ENCODE peak calls at places on chromosomes 7 and 10, in nine cellular contexts. One of them, this sample, is unnamed.

GRCh38 chr7:136049818-136050461 is 72.8 kb upstream of the MTPN start:
- DNase-seq in transverse colon: no peak
- DNase-seq in AG04450: no peak
- DNase-seq in activated CD4-positive, alpha-beta T cell treated with anti-CD3 and anti-CD28 coated beads, Interleukin-2, amount 50 U/mL, for 1 hour: no peak
- DNase-seq in stimulated activated naive CD8-positive, alpha-beta T cell treated with anti-CD3 and anti-CD28 coated beads, Interleukin-15, Interleukin-2, amounts not matched to agents 100 U/mL and 50 U/mL, for 24 hours: no peak
- DNase-seq in right atrium auricular region: no peak
- DNase-seq in psoas muscle: no peak
- DNase-seq in MV-4-11: no peak
- DNase-seq in brain microvascular endothelial cell: no peak
- DNase-seq in this sample: no peak

GRCh38 chr10:42753126-42753506 is 29.5 kb upstream of the BMS1 start:
- DNase-seq in right atrium auricular region: peak
- DNase-seq in psoas muscle: peak
- DNase-seq in stimulated activated naive CD8-positive, alpha-beta T cell treated with anti-CD3 and anti-CD28 coated beads, Interleukin-15, Interleukin-2, amounts not matched to agents 100 U/mL and 50 U/mL, for 24 hours: peak
- DNase-seq in AG04450: peak
- DNase-seq in MV-4-11: no peak
- DNase-seq in activated CD4-positive, alpha-beta T cell treated with anti-CD3 and anti-CD28 coated beads, Interleukin-2, amount 50 U/mL, for 1 hour: peak
- DNase-seq in brain microvascular endothelial cell: peak
- DNase-seq in transverse colon: peak
- DNase-seq in this sample: peak

GRCh38 chr7:101169838-101170531 is 4.6 kb upstream of the VGF start:
- DNase-seq in stimulated activated naive CD8-positive, alpha-beta T cell treated with anti-CD3 and anti-CD28 coated beads, Interleukin-15, Interleukin-2, amounts not matched to agents 100 U/mL and 50 U/mL, for 24 hours: peak
- DNase-seq in right atrium auricular region: peak
- DNase-seq in MV-4-11: peak
- DNase-seq in transverse colon: peak
- DNase-seq in psoas muscle: peak
- DNase-seq in brain microvascular endothelial cell: peak
- DNase-seq in AG04450: no peak
- DNase-seq in activated CD4-positive, alpha-beta T cell treated with anti-CD3 and anti-CD28 coated beads, Interleukin-2, amount 50 U/mL, for 1 hour: peak
- DNase-seq in this sample: peak

GRCh38 chr7:98556288-98556687 is 60.8 kb upstream of the NPTX2 start:
- DNase-seq in brain microvascular endothelial cell: no peak
- DNase-seq in stimulated activated naive CD8-positive, alpha-beta T cell treated with anti-CD3 and anti-CD28 coated beads, Interleukin-15, Interleukin-2, amounts not matched to agents 100 U/mL and 50 U/mL, for 24 hours: no peak
- DNase-seq in MV-4-11: no peak
- DNase-seq in transverse colon: no peak
- DNase-seq in right atrium auricular region: no peak
- DNase-seq in activated CD4-positive, alpha-beta T cell treated with anti-CD3 and anti-CD28 coated beads, Interleukin-2, amount 50 U/mL, for 1 hour: no peak
- DNase-seq in psoas muscle: no peak
- DNase-seq in AG04450: no peak
- DNase-seq in this sample: no peak

GRCh38 chr7:5179756-5180155 is 10.3 kb upstream of the WIPI2 start:
- DNase-seq in MV-4-11: no peak
- DNase-seq in transverse colon: no peak
- DNase-seq in stimulated activated naive CD8-positive, alpha-beta T cell treated with anti-CD3 and anti-CD28 coated beads, Interleukin-15, Interleukin-2, amounts not matched to agents 100 U/mL and 50 U/mL, for 24 hours: no peak
- DNase-seq in right atrium auricular region: no peak
- DNase-seq in AG04450: no peak
- DNase-seq in psoas muscle: no peak
- DNase-seq in activated CD4-positive, alpha-beta T cell treated with anti-CD3 and anti-CD28 coated beads, Interleukin-2, amount 50 U/mL, for 1 hour: no peak
- DNase-seq in brain microvascular endothelial cell: no peak
- DNase-seq in this sample: no peak

GRCh38 chr10:34576789-34577188 is 238.3 kb downstream of the PARD3 start:
- DNase-seq in right atrium auricular region: no peak
- DNase-seq in AG04450: no peak
- DNase-seq in brain microvascular endothelial cell: no peak
- DNase-seq in stimulated activated naive CD8-positive, alpha-beta T cell treated with anti-CD3 and anti-CD28 coated beads, Interleukin-15, Interleukin-2, amounts not matched to agents 100 U/mL and 50 U/mL, for 24 hours: no peak
- DNase-seq in activated CD4-positive, alpha-beta T cell treated with anti-CD3 and anti-CD28 coated beads, Interleukin-2, amount 50 U/mL, for 1 hour: no peak
- DNase-seq in psoas muscle: no peak
- DNase-seq in transverse colon: no peak
- DNase-seq in MV-4-11: no peak
- DNase-seq in this sample: no peak

GRCh38 chr10:86344714-86345161 is 21.9 kb downstream of the GRID1 start:
- DNase-seq in transverse colon: no peak
- DNase-seq in activated CD4-positive, alpha-beta T cell treated with anti-CD3 and anti-CD28 coated beads, Interleukin-2, amount 50 U/mL, for 1 hour: no peak
- DNase-seq in MV-4-11: peak
- DNase-seq in stimulated activated naive CD8-positive, alpha-beta T cell treated with anti-CD3 and anti-CD28 coated beads, Interleukin-15, Interleukin-2, amounts not matched to agents 100 U/mL and 50 U/mL, for 24 hours: no peak
- DNase-seq in psoas muscle: no peak
- DNase-seq in right atrium auricular region: no peak
- DNase-seq in AG04450: no peak
- DNase-seq in brain microvascular endothelial cell: no peak
- DNase-seq in this sample: no peak

GRCh38 chr7:47580175-47580701 is 1.7 kb downstream of the TNS3 start:
- DNase-seq in MV-4-11: no peak
- DNase-seq in psoas muscle: no peak
- DNase-seq in right atrium auricular region: no peak
- DNase-seq in brain microvascular endothelial cell: no peak
- DNase-seq in activated CD4-positive, alpha-beta T cell treated with anti-CD3 and anti-CD28 coated beads, Interleukin-2, amount 50 U/mL, for 1 hour: no peak
- DNase-seq in transverse colon: peak
- DNase-seq in stimulated activated naive CD8-positive, alpha-beta T cell treated with anti-CD3 and anti-CD28 coated beads, Interleukin-15, Interleukin-2, amounts not matched to agents 100 U/mL and 50 U/mL, for 24 hours: no peak
- DNase-seq in AG04450: no peak
- DNase-seq in this sample: no peak

GRCh38 chr10:102509387-102509786 is 5.6 kb downstream of the SUFU start:
- DNase-seq in MV-4-11: peak
- DNase-seq in brain microvascular endothelial cell: peak
- DNase-seq in right atrium auricular region: no peak
- DNase-seq in activated CD4-positive, alpha-beta T cell treated with anti-CD3 and anti-CD28 coated beads, Interleukin-2, amount 50 U/mL, for 1 hour: no peak
- DNase-seq in psoas muscle: no peak
- DNase-seq in AG04450: no peak
- DNase-seq in stimulated activated naive CD8-positive, alpha-beta T cell treated with anti-CD3 and anti-CD28 coated beads, Interleukin-15, Interleukin-2, amounts not matched to agents 100 U/mL and 50 U/mL, for 24 hours: no peak
- DNase-seq in transverse colon: no peak
- DNase-seq in this sample: peak

GRCh38 chr10:112735041-112735690 is 214.9 kb upstream of the TCF7L2 start:
- DNase-seq in activated CD4-positive, alpha-beta T cell treated with anti-CD3 and anti-CD28 coated beads, Interleukin-2, amount 50 U/mL, for 1 hour: no peak
- DNase-seq in brain microvascular endothelial cell: no peak
- DNase-seq in MV-4-11: no peak
- DNase-seq in AG04450: no peak
- DNase-seq in right atrium auricular region: no peak
- DNase-seq in psoas muscle: no peak
- DNase-seq in stimulated activated naive CD8-positive, alpha-beta T cell treated with anti-CD3 and anti-CD28 coated beads, Interleukin-15, Interleukin-2, amounts not matched to agents 100 U/mL and 50 U/mL, for 24 hours: no peak
- DNase-seq in transverse colon: no peak
- DNase-seq in this sample: no peak

GRCh38 chr10:92590623-92591549 is 2.0 kb upstream of the KIF11 start:
- DNase-seq in right atrium auricular region: peak
- DNase-seq in AG04450: no peak
- DNase-seq in activated CD4-positive, alpha-beta T cell treated with anti-CD3 and anti-CD28 coated beads, Interleukin-2, amount 50 U/mL, for 1 hour: no peak
- DNase-seq in brain microvascular endothelial cell: peak
- DNase-seq in MV-4-11: peak
- DNase-seq in stimulated activated naive CD8-positive, alpha-beta T cell treated with anti-CD3 and anti-CD28 coated beads, Interleukin-15, Interleukin-2, amounts not matched to agents 100 U/mL and 50 U/mL, for 24 hours: peak
- DNase-seq in transverse colon: peak
- DNase-seq in psoas muscle: peak
- DNase-seq in this sample: peak

GRCh38 chr10:69856601-69857166 is 55.0 kb downstream of the COL13A1 start:
- DNase-seq in MV-4-11: no peak
- DNase-seq in activated CD4-positive, alpha-beta T cell treated with anti-CD3 and anti-CD28 coated beads, Interleukin-2, amount 50 U/mL, for 1 hour: no peak
- DNase-seq in transverse colon: no peak
- DNase-seq in brain microvascular endothelial cell: no peak
- DNase-seq in stimulated activated naive CD8-positive, alpha-beta T cell treated with anti-CD3 and anti-CD28 coated beads, Interleukin-15, Interleukin-2, amounts not matched to agents 100 U/mL and 50 U/mL, for 24 hours: no peak
- DNase-seq in psoas muscle: no peak
- DNase-seq in AG04450: no peak
- DNase-seq in right atrium auricular region: no peak
- DNase-seq in this sample: no peak

GRCh38 chr10:132497788-132498561 is 39.6 kb upstream of the INPP5A start:
- DNase-seq in transverse colon: no peak
- DNase-seq in stimulated activated naive CD8-positive, alpha-beta T cell treated with anti-CD3 and anti-CD28 coated beads, Interleukin-15, Interleukin-2, amounts not matched to agents 100 U/mL and 50 U/mL, for 24 hours: no peak
- DNase-seq in psoas muscle: peak
- DNase-seq in AG04450: no peak
- DNase-seq in activated CD4-positive, alpha-beta T cell treated with anti-CD3 and anti-CD28 coated beads, Interleukin-2, amount 50 U/mL, for 1 hour: no peak
- DNase-seq in right atrium auricular region: no peak
- DNase-seq in MV-4-11: no peak
- DNase-seq in brain microvascular endothelial cell: no peak
- DNase-seq in this sample: no peak

GRCh38 chr7:90642978-90643377 is 46.9 kb downstream of the CDK14 start:
- DNase-seq in MV-4-11: no peak
- DNase-seq in right atrium auricular region: no peak
- DNase-seq in stimulated activated naive CD8-positive, alpha-beta T cell treated with anti-CD3 and anti-CD28 coated beads, Interleukin-15, Interleukin-2, amounts not matched to agents 100 U/mL and 50 U/mL, for 24 hours: no peak
- DNase-seq in AG04450: no peak
- DNase-seq in activated CD4-positive, alpha-beta T cell treated with anti-CD3 and anti-CD28 coated beads, Interleukin-2, amount 50 U/mL, for 1 hour: no peak
- DNase-seq in psoas muscle: no peak
- DNase-seq in transverse colon: no peak
- DNase-seq in brain microvascular endothelial cell: no peak
- DNase-seq in this sample: no peak

GRCh38 chr10:117425908-117426566 is 50.8 kb upstream of the PDZD8 start:
- DNase-seq in right atrium auricular region: no peak
- DNase-seq in AG04450: no peak
- DNase-seq in activated CD4-positive, alpha-beta T cell treated with anti-CD3 and anti-CD28 coated beads, Interleukin-2, amount 50 U/mL, for 1 hour: no peak
- DNase-seq in transverse colon: no peak
- DNase-seq in brain microvascular endothelial cell: no peak
- DNase-seq in psoas muscle: no peak
- DNase-seq in MV-4-11: no peak
- DNase-seq in stimulated activated naive CD8-positive, alpha-beta T cell treated with anti-CD3 and anti-CD28 coated beads, Interleukin-15, Interleukin-2, amounts not matched to agents 100 U/mL and 50 U/mL, for 24 hours: no peak
- DNase-seq in this sample: no peak

GRCh38 chr7:140922741-140923345 is 1.9 kb downstream of the BRAF start:
- DNase-seq in stimulated activated naive CD8-positive, alpha-beta T cell treated with anti-CD3 and anti-CD28 coated beads, Interleukin-15, Interleukin-2, amounts not matched to agents 100 U/mL and 50 U/mL, for 24 hours: no peak
- DNase-seq in transverse colon: no peak
- DNase-seq in brain microvascular endothelial cell: no peak
- DNase-seq in right atrium auricular region: no peak
- DNase-seq in MV-4-11: no peak
- DNase-seq in AG04450: no peak
- DNase-seq in activated CD4-positive, alpha-beta T cell treated with anti-CD3 and anti-CD28 coated beads, Interleukin-2, amount 50 U/mL, for 1 hour: no peak
- DNase-seq in psoas muscle: no peak
- DNase-seq in this sample: no peak

GRCh38 chr10:110011679-110012078 is 3.9 kb downstream of the ADD3 start:
- DNase-seq in brain microvascular endothelial cell: no peak
- DNase-seq in psoas muscle: no peak
- DNase-seq in AG04450: no peak
- DNase-seq in stimulated activated naive CD8-positive, alpha-beta T cell treated with anti-CD3 and anti-CD28 coated beads, Interleukin-15, Interleukin-2, amounts not matched to agents 100 U/mL and 50 U/mL, for 24 hours: no peak
- DNase-seq in transverse colon: no peak
- DNase-seq in right atrium auricular region: no peak
- DNase-seq in activated CD4-positive, alpha-beta T cell treated with anti-CD3 and anti-CD28 coated beads, Interleukin-2, amount 50 U/mL, for 1 hour: no peak
- DNase-seq in MV-4-11: no peak
- DNase-seq in this sample: no peak

GRCh38 chr7:17144313-17144712 is 154.1 kb upstream of the AHR start:
- DNase-seq in brain microvascular endothelial cell: peak
- DNase-seq in right atrium auricular region: no peak
- DNase-seq in activated CD4-positive, alpha-beta T cell treated with anti-CD3 and anti-CD28 coated beads, Interleukin-2, amount 50 U/mL, for 1 hour: peak
- DNase-seq in MV-4-11: peak
- DNase-seq in stimulated activated naive CD8-positive, alpha-beta T cell treated with anti-CD3 and anti-CD28 coated beads, Interleukin-15, Interleukin-2, amounts not matched to agents 100 U/mL and 50 U/mL, for 24 hours: peak
- DNase-seq in transverse colon: no peak
- DNase-seq in psoas muscle: no peak
- DNase-seq in AG04450: no peak
- DNase-seq in this sample: peak

GRCh38 chr7:47734287-47734948 is 152.5 kb upstream of the TNS3 start:
- DNase-seq in AG04450: no peak
- DNase-seq in activated CD4-positive, alpha-beta T cell treated with anti-CD3 and anti-CD28 coated beads, Interleukin-2, amount 50 U/mL, for 1 hour: no peak
- DNase-seq in transverse colon: no peak
- DNase-seq in MV-4-11: no peak
- DNase-seq in right atrium auricular region: no peak
- DNase-seq in brain microvascular endothelial cell: no peak
- DNase-seq in stimulated activated naive CD8-positive, alpha-beta T cell treated with anti-CD3 and anti-CD28 coated beads, Interleukin-15, Interleukin-2, amounts not matched to agents 100 U/mL and 50 U/mL, for 24 hours: no peak
- DNase-seq in psoas muscle: no peak
- DNase-seq in this sample: no peak

GRCh38 chr10:108375691-108376090 is 1211.2 kb upstream of the SORCS1 start:
- DNase-seq in transverse colon: no peak
- DNase-seq in stimulated activated naive CD8-positive, alpha-beta T cell treated with anti-CD3 and anti-CD28 coated beads, Interleukin-15, Interleukin-2, amounts not matched to agents 100 U/mL and 50 U/mL, for 24 hours: no peak
- DNase-seq in psoas muscle: no peak
- DNase-seq in MV-4-11: no peak
- DNase-seq in AG04450: no peak
- DNase-seq in right atrium auricular region: no peak
- DNase-seq in brain microvascular endothelial cell: no peak
- DNase-seq in activated CD4-positive, alpha-beta T cell treated with anti-CD3 and anti-CD28 coated beads, Interleukin-2, amount 50 U/mL, for 1 hour: no peak
- DNase-seq in this sample: no peak

GRCh38 chr10:5545778-5546710 is 21.3 kb downstream of the CALML3 start:
- DNase-seq in transverse colon: peak
- DNase-seq in stimulated activated naive CD8-positive, alpha-beta T cell treated with anti-CD3 and anti-CD28 coated beads, Interleukin-15, Interleukin-2, amounts not matched to agents 100 U/mL and 50 U/mL, for 24 hours: no peak
- DNase-seq in MV-4-11: peak
- DNase-seq in activated CD4-positive, alpha-beta T cell treated with anti-CD3 and anti-CD28 coated beads, Interleukin-2, amount 50 U/mL, for 1 hour: no peak
- DNase-seq in AG04450: peak
- DNase-seq in brain microvascular endothelial cell: peak
- DNase-seq in right atrium auricular region: no peak
- DNase-seq in psoas muscle: peak
- DNase-seq in this sample: peak

GRCh38 chr7:116167177-116167576 is 43.2 kb upstream of the TES start:
- DNase-seq in psoas muscle: no peak
- DNase-seq in transverse colon: no peak
- DNase-seq in MV-4-11: peak
- DNase-seq in brain microvascular endothelial cell: no peak
- DNase-seq in stimulated activated naive CD8-positive, alpha-beta T cell treated with anti-CD3 and anti-CD28 coated beads, Interleukin-15, Interleukin-2, amounts not matched to agents 100 U/mL and 50 U/mL, for 24 hours: peak
- DNase-seq in activated CD4-positive, alpha-beta T cell treated with anti-CD3 and anti-CD28 coated beads, Interleukin-2, amount 50 U/mL, for 1 hour: no peak
- DNase-seq in AG04450: no peak
- DNase-seq in right atrium auricular region: no peak
- DNase-seq in this sample: no peak

GRCh38 chr10:130137077-130137448 is 872 bp downstream of the GLRX3 start:
- DNase-seq in MV-4-11: no peak
- DNase-seq in transverse colon: no peak
- DNase-seq in stimulated activated naive CD8-positive, alpha-beta T cell treated with anti-CD3 and anti-CD28 coated beads, Interleukin-15, Interleukin-2, amounts not matched to agents 100 U/mL and 50 U/mL, for 24 hours: no peak
- DNase-seq in AG04450: no peak
- DNase-seq in activated CD4-positive, alpha-beta T cell treated with anti-CD3 and anti-CD28 coated beads, Interleukin-2, amount 50 U/mL, for 1 hour: no peak
- DNase-seq in right atrium auricular region: no peak
- DNase-seq in brain microvascular endothelial cell: peak
- DNase-seq in psoas muscle: no peak
- DNase-seq in this sample: peak

GRCh38 chr7:96200740-96201139 is 121.2 kb downstream of the SLC25A13 start:
- DNase-seq in MV-4-11: no peak
- DNase-seq in right atrium auricular region: no peak
- DNase-seq in brain microvascular endothelial cell: no peak
- DNase-seq in stimulated activated naive CD8-positive, alpha-beta T cell treated with anti-CD3 and anti-CD28 coated beads, Interleukin-15, Interleukin-2, amounts not matched to agents 100 U/mL and 50 U/mL, for 24 hours: no peak
- DNase-seq in transverse colon: no peak
- DNase-seq in AG04450: no peak
- DNase-seq in psoas muscle: no peak
- DNase-seq in activated CD4-positive, alpha-beta T cell treated with anti-CD3 and anti-CD28 coated beads, Interleukin-2, amount 50 U/mL, for 1 hour: no peak
- DNase-seq in this sample: no peak

GRCh38 chr10:79933961-79934360 is 14.9 kb downstream of the SFTPD start:
- DNase-seq in psoas muscle: no peak
- DNase-seq in AG04450: no peak
- DNase-seq in right atrium auricular region: no peak
- DNase-seq in stimulated activated naive CD8-positive, alpha-beta T cell treated with anti-CD3 and anti-CD28 coated beads, Interleukin-15, Interleukin-2, amounts not matched to agents 100 U/mL and 50 U/mL, for 24 hours: no peak
- DNase-seq in brain microvascular endothelial cell: peak
- DNase-seq in activated CD4-positive, alpha-beta T cell treated with anti-CD3 and anti-CD28 coated beads, Interleukin-2, amount 50 U/mL, for 1 hour: no peak
- DNase-seq in transverse colon: no peak
- DNase-seq in MV-4-11: no peak
- DNase-seq in this sample: peak

GRCh38 chr7:116951366-116952292 is 1.7 kb upstream of the ST7 start:
- DNase-seq in psoas muscle: no peak
- DNase-seq in stimulated activated naive CD8-positive, alpha-beta T cell treated with anti-CD3 and anti-CD28 coated beads, Interleukin-15, Interleukin-2, amounts not matched to agents 100 U/mL and 50 U/mL, for 24 hours: no peak
- DNase-seq in MV-4-11: no peak
- DNase-seq in activated CD4-positive, alpha-beta T cell treated with anti-CD3 and anti-CD28 coated beads, Interleukin-2, amount 50 U/mL, for 1 hour: no peak
- DNase-seq in AG04450: no peak
- DNase-seq in transverse colon: peak
- DNase-seq in right atrium auricular region: no peak
- DNase-seq in brain microvascular endothelial cell: no peak
- DNase-seq in this sample: no peak

GRCh38 chr10:130039141-130039540 is 71.5 kb downstream of the C10orf143 start:
- DNase-seq in MV-4-11: no peak
- DNase-seq in brain microvascular endothelial cell: no peak
- DNase-seq in transverse colon: no peak
- DNase-seq in activated CD4-positive, alpha-beta T cell treated with anti-CD3 and anti-CD28 coated beads, Interleukin-2, amount 50 U/mL, for 1 hour: no peak
- DNase-seq in right atrium auricular region: no peak
- DNase-seq in AG04450: no peak
- DNase-seq in stimulated activated naive CD8-positive, alpha-beta T cell treated with anti-CD3 and anti-CD28 coated beads, Interleukin-15, Interleukin-2, amounts not matched to agents 100 U/mL and 50 U/mL, for 24 hours: no peak
- DNase-seq in psoas muscle: no peak
- DNase-seq in this sample: no peak

GRCh38 chr7:105952917-105953595 is 10.0 kb upstream of the CDHR3 start:
- DNase-seq in AG04450: no peak
- DNase-seq in stimulated activated naive CD8-positive, alpha-beta T cell treated with anti-CD3 and anti-CD28 coated beads, Interleukin-15, Interleukin-2, amounts not matched to agents 100 U/mL and 50 U/mL, for 24 hours: no peak
- DNase-seq in right atrium auricular region: no peak
- DNase-seq in activated CD4-positive, alpha-beta T cell treated with anti-CD3 and anti-CD28 coated beads, Interleukin-2, amount 50 U/mL, for 1 hour: no peak
- DNase-seq in transverse colon: no peak
- DNase-seq in psoas muscle: no peak
- DNase-seq in MV-4-11: no peak
- DNase-seq in brain microvascular endothelial cell: no peak
- DNase-seq in this sample: no peak

GRCh38 chr7:128031901-128032604 is 816 bp upstream of the LRRC4 start:
- DNase-seq in AG04450: peak
- DNase-seq in stimulated activated naive CD8-positive, alpha-beta T cell treated with anti-CD3 and anti-CD28 coated beads, Interleukin-15, Interleukin-2, amounts not matched to agents 100 U/mL and 50 U/mL, for 24 hours: peak
- DNase-seq in psoas muscle: peak
- DNase-seq in brain microvascular endothelial cell: peak
- DNase-seq in transverse colon: peak
- DNase-seq in right atrium auricular region: no peak
- DNase-seq in activated CD4-positive, alpha-beta T cell treated with anti-CD3 and anti-CD28 coated beads, Interleukin-2, amount 50 U/mL, for 1 hour: peak
- DNase-seq in MV-4-11: peak
- DNase-seq in this sample: peak

GRCh38 chr10:128000660-128001059 is 93.8 kb downstream of the PTPRE start:
- DNase-seq in brain microvascular endothelial cell: no peak
- DNase-seq in stimulated activated naive CD8-positive, alpha-beta T cell treated with anti-CD3 and anti-CD28 coated beads, Interleukin-15, Interleukin-2, amounts not matched to agents 100 U/mL and 50 U/mL, for 24 hours: no peak
- DNase-seq in right atrium auricular region: no peak
- DNase-seq in activated CD4-positive, alpha-beta T cell treated with anti-CD3 and anti-CD28 coated beads, Interleukin-2, amount 50 U/mL, for 1 hour: no peak
- DNase-seq in MV-4-11: no peak
- DNase-seq in transverse colon: no peak
- DNase-seq in AG04450: no peak
- DNase-seq in psoas muscle: no peak
- DNase-seq in this sample: peak

GRCh38 chr10:57202356-57202755 is 841.3 kb upstream of the ZWINT start:
- DNase-seq in AG04450: no peak
- DNase-seq in psoas muscle: no peak
- DNase-seq in MV-4-11: no peak
- DNase-seq in transverse colon: no peak
- DNase-seq in right atrium auricular region: no peak
- DNase-seq in brain microvascular endothelial cell: no peak
- DNase-seq in stimulated activated naive CD8-positive, alpha-beta T cell treated with anti-CD3 and anti-CD28 coated beads, Interleukin-15, Interleukin-2, amounts not matched to agents 100 U/mL and 50 U/mL, for 24 hours: no peak
- DNase-seq in activated CD4-positive, alpha-beta T cell treated with anti-CD3 and anti-CD28 coated beads, Interleukin-2, amount 50 U/mL, for 1 hour: no peak
- DNase-seq in this sample: no peak

This sample was measured in endothelial cell of umbilical vein.